ENCODE peak calls at places on chromosomes 12 and 14, in seven cellular contexts. I, V, D, L, A, H and U are unnamed samples.

GRCh38 chr12:127106723-127107122 is 1160.2 kb upstream of the TMEM132C start:
- DNase-seq in I (no peak), V (no peak), D (no peak), L (no peak), A (no peak), H (no peak), U (no peak)

GRCh38 chr12:99147150-99147549 is 500.4 kb upstream of the GARIN6 start:
- DNase-seq in I (no peak), V (no peak), D (no peak), L (no peak), A (no peak), H (no peak), U (no peak)

GRCh38 chr12:32522322-32523221 is 123.2 kb downstream of the FGD4 start:
- DNase-seq in I (no peak), V (no peak), D (no peak), L (no peak), A (no peak), H (no peak), U (no peak)

GRCh38 chr12:131084341-131085011 is 130.8 kb downstream of the ADGRD1 start:
- DNase-seq in I (no peak), V (no peak), D (peak), L (no peak), A (no peak), H (no peak), U (no peak)

GRCh38 chr12:76587428-76588178 is 28.0 kb upstream of the OSBPL8 start:
- DNase-seq in I (no peak), V (no peak), D (no peak), L (no peak), A (no peak), H (no peak), U (no peak)

GRCh38 chr14:105430535-105430934 is 10.9 kb downstream of the MTA1 start:
- DNase-seq in I (no peak), V (no peak), D (no peak), L (no peak), A (peak), H (no peak), U (no peak)

GRCh38 chr14:77195766-77196165 is 14.2 kb downstream of the TMEM63C start:
- DNase-seq in I (no peak), V (no peak), D (no peak), L (no peak), A (no peak), H (no peak), U (no peak)

GRCh38 chr14:23443881-23444280 is 8.4 kb upstream of the MYH7 start:
- DNase-seq in I (no peak), V (no peak), D (peak), L (no peak), A (no peak), H (no peak), U (no peak)

GRCh38 chr12:26028953-26029740 is 70.7 kb downstream of the RASSF8 start:
- DNase-seq in I (peak), V (peak), D (no peak), L (no peak), A (peak), H (peak), U (no peak)

GRCh38 chr14:51225751-51226150 is 14.3 kb upstream of the TMX1 start:
- DNase-seq in I (no peak), V (no peak), D (no peak), L (no peak), A (no peak), H (no peak), U (no peak)

GRCh38 chr14:69363055-69363454 is 35.0 kb downstream of the ERH start:
- DNase-seq in I (no peak), V (peak), D (no peak), L (no peak), A (peak), H (no peak), U (no peak)

GRCh38 chr12:34595749-34596733 is 573.7 kb downstream of the ALG10 start:
- DNase-seq in I (no peak), V (no peak), D (peak), L (no peak), A (no peak), H (no peak), U (no peak)

GRCh38 chr12:127455347-127456265 is 811.4 kb upstream of the TMEM132C start:
- DNase-seq in I (no peak), V (peak), D (no peak), L (peak), A (no peak), H (peak), U (no peak)

GRCh38 chr12:40819427-40820108 is 127.3 kb downstream of the CNTN1 start:
- DNase-seq in I (peak), V (peak), D (no peak), L (peak), A (no peak), H (no peak), U (no peak)

GRCh38 chr12:104622942-104623341 is 166.2 kb downstream of the CHST11 start:
- DNase-seq in I (no peak), V (no peak), D (no peak), L (no peak), A (no peak), H (no peak), U (no peak)

GRCh38 chr14:64755661-64756265 is 51.5 kb downstream of the PLEKHG3 start:
- DNase-seq in I (no peak), V (no peak), D (no peak), L (no peak), A (peak), H (no peak), U (no peak)